ENCODE peak calls at places on chromosomes 5 and 9, in four cellular contexts. Q is adipocyte, D is C1 segment of cervical spinal cord, S is NCI-H1436. T is an unnamed sample.

GRCh38 chr5:172775326-172776234 is 4.6 kb upstream of the DUSP1 start:
- DNase-seq in Q (peak), D (peak), S (no peak), T (peak)

GRCh38 chr9:70034292-70034711 is 9.3 kb upstream of the MAMDC2 start:
- DNase-seq in Q (no peak), D (no peak), S (no peak), T (no peak)

GRCh38 chr5:95631991-95632675 is 12.2 kb downstream of the GPR150 start:
- DNase-seq in Q (peak), D (no peak), S (no peak), T (peak)

GRCh38 chr5:158152151-158152550 is 293.2 kb upstream of the CLINT1 start:
- DNase-seq in Q (no peak), D (no peak), S (no peak), T (no peak)

GRCh38 chr5:146703499-146703898 is 175.1 kb downstream of the PPP2R2B start:
- DNase-seq in Q (no peak), D (no peak), S (no peak), T (peak)

GRCh38 chr9:14906000-14906399 is 4.2 kb downstream of the FREM1 start:
- DNase-seq in Q (no peak), D (no peak), S (no peak), T (no peak)

GRCh38 chr5:7886849-7887460 is 18.0 kb downstream of the MTRR start:
- DNase-seq in Q (peak), D (no peak), S (no peak), T (peak)

GRCh38 chr9:23005061-23005690 is 558.6 kb downstream of the DMRTA1 start:
- DNase-seq in Q (peak), D (no peak), S (peak), T (peak)

GRCh38 chr5:101390317-101390908 is 487.3 kb upstream of the ST8SIA4 start:
- DNase-seq in Q (peak), D (no peak), S (peak), T (peak)

GRCh38 chr9:93134018-93134739 is at the start of gene NINJ1:
- DNase-seq in Q (peak), D (peak), S (peak), T (peak)

GRCh38 chr9:114097613-114098020 is 1.5 kb downstream of the KIF12 start:
- DNase-seq in Q (no peak), D (no peak), S (no peak), T (peak)

GRCh38 chr5:168334161-168335094 is 43.0 kb downstream of the WWC1 start:
- DNase-seq in Q (peak), D (no peak), S (no peak), T (peak)

GRCh38 chr5:143893638-143894037 is 81.7 kb downstream of the HMHB1 start:
- DNase-seq in Q (no peak), D (no peak), S (no peak), T (no peak)

GRCh38 chr9:131439224-131439623 is 45.3 kb downstream of the PRRC2B start:
- DNase-seq in Q (no peak), D (no peak), S (no peak), T (no peak)

GRCh38 chr5:68134033-68134668 is 81.4 kb upstream of the PIK3R1 start:
- DNase-seq in Q (no peak), D (no peak), S (no peak), T (no peak)

GRCh38 chr9:113589890-113590289 is 126.4 kb downstream of the RGS3 start:
- DNase-seq in Q (peak), D (no peak), S (no peak), T (peak)

GRCh38 chr5:165029471-165029870 is 1524.1 kb downstream of the MAT2B start:
- DNase-seq in Q (no peak), D (no peak), S (no peak), T (no peak)

GRCh38 chr9:134778841-134779411 is 101.7 kb upstream of the FCN2 start:
- DNase-seq in Q (peak), D (peak), S (no peak), T (peak)

T was measured in GM23248.